ENCODE peak calls at places on chromosome 22, in ten cellular contexts. H is mesendoderm; N is K562; Z is uterus; L is endodermal cell; P is astrocyte; F is naive thymus-derived CD4-positive, alpha-beta T cell; D is body of pancreas; Y is tibial artery; Q is transverse colon. W is an unnamed sample. For H3K27me3 and H3K36me3, the result is how much of the 10 kb centered on the place peaks cover.

GRCh38 chr22:27748355-27749168 is 53.0 kb downstream of the MN1 start:
- DNase-seq in H (peak), N (no peak), Z (peak), L (peak), P (peak), F (no peak), D (peak), Y (no peak), Q (no peak), W (peak)

GRCh38 chr22:41532908-41533825 is 11.1 kb downstream of the POLR3H start:
- DNase-seq in H (peak), N (peak), Z (peak), L (peak), P (no peak), F (no peak), D (peak), Y (peak), Q (peak), W (peak)

GRCh38 chr22:46673677-46674236 is 53.6 kb downstream of the GRAMD4 start:
- DNase-seq in H (no peak), N (no peak), Z (no peak), L (no peak), P (no peak), F (no peak), D (no peak), Y (no peak), Q (no peak), W (peak)

GRCh38 chr22:43147821-43148220 is 3.5 kb upstream of the TSPO start:
- DNase-seq in H (no peak), N (no peak), Z (no peak), L (no peak), P (no peak), F (no peak), D (no peak), Y (no peak), Q (peak), W (no peak)

GRCh38 chr22:31983911-31984661 is 39.8 kb downstream of the YWHAH start:
- DNase-seq in H (no peak), N (no peak), Z (no peak), L (no peak), P (no peak), F (no peak), D (no peak), Y (no peak), Q (no peak), W (no peak)

GRCh38 chr22:39932918-39933649 is 27.1 kb upstream of the TMA7B start:
- DNase-seq in H (peak), N (peak), Z (no peak), L (peak), P (no peak), F (no peak), D (peak), Y (no peak), Q (peak), W (peak)

GRCh38 chr22:30297276-30298004 is 8.1 kb upstream of the CASTOR1 start:
- DNase-seq in H (no peak), N (no peak), Z (no peak), L (no peak), P (no peak), F (no peak), D (no peak), Y (no peak), Q (no peak), W (peak)

GRCh38 chr22:38412435-38413084 is 42.4 kb downstream of the KCNJ4 start:
- DNase-seq in H (no peak), N (peak), Z (peak), L (peak), P (no peak), F (peak), D (peak), Y (no peak), Q (no peak), W (peak)

GRCh38 chr22:23383491-23384450 is 196.3 kb downstream of the IGLL1 start:
- DNase-seq in H (peak), N (no peak), Z (no peak), L (peak), P (no peak), F (no peak), D (no peak), Y (peak), Q (no peak), W (peak)

GRCh38 chr22:46815896-46816721 is 53.7 kb downstream of the TBC1D22A start:
- DNase-seq in H (peak), N (peak), Z (peak), L (peak), P (peak), F (no peak), D (peak), Y (no peak), Q (no peak), W (peak)

GRCh38 chr22:32490279-32490678 is 15.7 kb downstream of the FBXO7 start:
- DNase-seq in H (no peak), N (no peak), Z (no peak), L (no peak), P (no peak), F (no peak), D (no peak), Y (no peak), Q (no peak), W (no peak)

GRCh38 chr22:32326647-32327046 is 31.0 kb upstream of the RFPL3 start:
- DNase-seq in H (no peak), N (no peak), Z (no peak), L (peak), P (no peak), F (no peak), D (no peak), Y (no peak), Q (no peak), W (no peak)

GRCh38 chr22:41687901-41688364 is 734 bp downstream of the SNU13 start:
- DNase-seq in H (peak), N (peak), Z (no peak), L (peak), P (peak), F (no peak), D (peak), Y (peak), Q (peak), W (peak)

GRCh38 chr22:17803871-17804270 is 29.6 kb upstream of the BID start:
- DNase-seq in H (peak), N (no peak), Z (no peak), L (no peak), P (no peak), F (no peak), D (no peak), Y (no peak), Q (no peak), W (no peak)

GRCh38 chr22:32676196-32676595 is 125.3 kb upstream of the TIMP3 start:
- DNase-seq in H (no peak), N (no peak), Z (no peak), L (no peak), P (no peak), F (no peak), D (peak), Y (no peak), Q (no peak), W (no peak)

GRCh38 chr22:22710719-22711531 is 66.5 kb downstream of the GGTLC2 start:
- DNase-seq in H (peak), N (peak), Z (peak), L (peak), P (no peak), F (peak), D (peak), Y (peak), Q (peak), W (peak)

GRCh38 chr22:38082986-38083710 is 836 bp downstream of the SLC16A8 start:
- DNase-seq in H (no peak), N (no peak), Z (no peak), L (peak), P (no peak), F (no peak), D (no peak), Y (no peak), Q (no peak), W (peak)

GRCh38 chr22:41910599-41911291 is 4.1 kb downstream of the SHISA8 start:
- DNase-seq in H (no peak), N (no peak), Z (no peak), L (peak), P (no peak), F (no peak), D (peak), Y (no peak), Q (no peak), W (peak)

GRCh38 chr22:27825174-27825573 is 23.6 kb upstream of the MN1 start:
- DNase-seq in H (peak), N (peak), Z (no peak), L (peak), P (no peak), F (no peak), D (no peak), Y (no peak), Q (no peak), W (no peak)

GRCh38 chr22:27846910-27847309 is 45.4 kb upstream of the MN1 start:
- DNase-seq in H (no peak), N (no peak), Z (no peak), L (peak), P (no peak), F (no peak), D (no peak), Y (no peak), Q (no peak), W (no peak)

GRCh38 chr22:42164901-42165300 is 34.3 kb upstream of the CYP2D6 start:
- DNase-seq in H (no peak), N (no peak), Z (no peak), L (no peak), P (no peak), F (no peak), D (no peak), Y (no peak), Q (no peak), W (peak)

GRCh38 chr22:40588726-40589125 is 47.8 kb downstream of the MRTFA start:
- DNase-seq in H (no peak), N (no peak), Z (no peak), L (no peak), P (peak), F (no peak), D (no peak), Y (no peak), Q (no peak), W (no peak)

GRCh38 chr22:23282089-23282501 is 101.8 kb downstream of the BCR start:
- DNase-seq in H (no peak), N (no peak), Z (peak), L (no peak), P (peak), F (no peak), D (peak), Y (peak), Q (peak), W (no peak)

GRCh38 chr22:39265143-39265542 is 20.4 kb upstream of the PDGFB start:
- DNase-seq in H (no peak), N (peak), Z (no peak), L (no peak), P (no peak), F (no peak), D (no peak), Y (no peak), Q (no peak), W (no peak)

GRCh38 chr22:20268350-20269012 is 363 bp upstream of the RTN4R start:
- DNase-seq in H (peak), N (peak), Z (peak), L (peak), P (no peak), F (no peak), D (peak), Y (no peak), Q (peak), W (peak)

GRCh38 chr22:20271114-20271994 is 3.2 kb upstream of the RTN4R start:
- DNase-seq in H (no peak), N (no peak), Z (no peak), L (no peak), P (no peak), F (no peak), D (no peak), Y (no peak), Q (no peak), W (no peak)

GRCh38 chr22:20264614-20265452 is 3.3 kb downstream of the RTN4R start:
- DNase-seq in H (no peak), N (no peak), Z (no peak), L (no peak), P (no peak), F (no peak), D (peak), Y (no peak), Q (no peak), W (no peak)

GRCh38 chr22:20268289-20268349 is at the start of gene RTN4R:
- DNase-seq in H (no peak), N (no peak), Z (no peak), L (no peak), P (no peak), F (no peak), D (no peak), Y (no peak), Q (no peak), W (no peak)

GRCh38 chr22:20267441-20268288 is 453 bp downstream of the RTN4R start:
- DNase-seq in H (peak), N (peak), Z (no peak), L (peak), P (no peak), F (no peak), D (peak), Y (no peak), Q (peak), W (peak)
- H3K4me3 ChIP-seq in H (peak), N (peak), Z (peak), L (peak), P (no peak), F (no peak), D (no peak), Y (peak), Q (peak), W (peak)

GRCh38 chr22:26646158-26646557 is 11.2 kb upstream of the MIAT start:
- DNase-seq in H (peak), N (no peak), Z (no peak), L (no peak), P (peak), F (no peak), D (no peak), Y (no peak), Q (no peak), W (no peak)
- H3K27me3 ChIP-seq in H (under half), N (under half), Z (under half), L (under half), P (under half), F (under half), D (under half), Y (under half), Q (under half), W (under half)

DNA sequence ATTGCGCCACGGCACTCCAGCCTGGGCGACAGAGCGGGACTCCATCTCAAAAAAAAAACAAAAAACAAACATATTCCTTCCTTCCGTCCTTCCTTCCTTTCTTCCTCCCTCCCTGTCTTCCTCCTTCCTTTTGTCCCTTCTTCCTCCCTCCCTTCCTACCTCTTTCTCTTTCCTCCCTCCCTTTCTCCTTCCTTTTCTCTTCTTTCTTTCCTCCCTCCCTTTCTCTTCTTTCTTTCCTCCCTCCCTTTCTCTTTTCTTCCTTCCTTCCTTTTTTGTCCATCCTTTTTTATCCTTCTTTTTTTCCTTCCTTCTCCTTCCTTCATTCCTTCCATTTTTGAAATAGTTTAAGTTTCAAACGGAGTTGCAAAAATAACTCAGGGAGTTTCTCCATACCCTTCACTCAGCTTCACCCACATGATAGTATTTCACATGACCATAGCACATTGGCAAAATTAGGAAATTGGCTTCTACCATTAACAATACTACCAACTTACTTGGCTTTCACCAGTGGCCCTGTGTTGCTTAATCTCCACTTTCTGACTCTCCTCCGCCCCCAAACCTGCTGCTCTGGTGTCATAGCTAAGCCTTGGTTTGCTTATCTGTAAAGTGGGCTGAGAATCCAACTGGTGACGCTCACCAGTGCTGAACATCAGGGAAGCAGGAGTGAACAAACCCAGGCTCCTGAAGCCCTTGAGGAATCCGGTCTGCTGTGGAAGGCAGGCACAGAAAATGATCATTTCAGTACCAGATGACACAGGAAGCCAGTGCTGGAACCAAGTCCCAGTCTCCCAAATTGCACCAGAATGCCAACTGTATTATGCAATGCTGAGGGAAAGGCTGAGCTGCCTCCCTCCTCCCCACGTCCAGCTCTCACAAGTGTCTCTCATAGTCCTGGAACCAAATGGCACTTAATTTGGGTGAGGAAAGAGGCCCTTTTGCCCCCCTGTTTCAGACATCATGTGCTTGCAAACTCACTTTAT is 17.2 kb upstream of the CRYBB3 start:
- DNase-seq in H (no peak), N (no peak), Z (no peak), L (no peak), P (no peak), F (no peak), D (no peak), Y (peak), Q (no peak), W (no peak)
- H3K36me3 ChIP-seq in H (under half), N (under half), Z (under half), L (under half), P (under half), F (under half), D (under half), Y (half or more), Q (under half), W (under half)

GRCh38 chr22:45499746-45500145 is 2.9 kb upstream of the FBLN1 start:
- DNase-seq in H (peak), N (no peak), Z (peak), L (peak), P (no peak), F (no peak), D (no peak), Y (peak), Q (peak), W (no peak)

GRCh38 chr22:45503816-45504702 is 1.4 kb downstream of the FBLN1 start:
- DNase-seq in H (peak), N (no peak), Z (no peak), L (peak), P (peak), F (no peak), D (no peak), Y (no peak), Q (no peak), W (peak)

GRCh38 chr22:45504703-45505341 is 2.1 kb downstream of the FBLN1 start:
- DNase-seq in H (peak), N (no peak), Z (no peak), L (peak), P (no peak), F (no peak), D (peak), Y (peak), Q (no peak), W (peak)

GRCh38 chr22:45503071-45503815 is 560 bp downstream of the FBLN1 start:
- DNase-seq in H (peak), N (no peak), Z (no peak), L (peak), P (no peak), F (no peak), D (no peak), Y (no peak), Q (no peak), W (peak)

DNA sequence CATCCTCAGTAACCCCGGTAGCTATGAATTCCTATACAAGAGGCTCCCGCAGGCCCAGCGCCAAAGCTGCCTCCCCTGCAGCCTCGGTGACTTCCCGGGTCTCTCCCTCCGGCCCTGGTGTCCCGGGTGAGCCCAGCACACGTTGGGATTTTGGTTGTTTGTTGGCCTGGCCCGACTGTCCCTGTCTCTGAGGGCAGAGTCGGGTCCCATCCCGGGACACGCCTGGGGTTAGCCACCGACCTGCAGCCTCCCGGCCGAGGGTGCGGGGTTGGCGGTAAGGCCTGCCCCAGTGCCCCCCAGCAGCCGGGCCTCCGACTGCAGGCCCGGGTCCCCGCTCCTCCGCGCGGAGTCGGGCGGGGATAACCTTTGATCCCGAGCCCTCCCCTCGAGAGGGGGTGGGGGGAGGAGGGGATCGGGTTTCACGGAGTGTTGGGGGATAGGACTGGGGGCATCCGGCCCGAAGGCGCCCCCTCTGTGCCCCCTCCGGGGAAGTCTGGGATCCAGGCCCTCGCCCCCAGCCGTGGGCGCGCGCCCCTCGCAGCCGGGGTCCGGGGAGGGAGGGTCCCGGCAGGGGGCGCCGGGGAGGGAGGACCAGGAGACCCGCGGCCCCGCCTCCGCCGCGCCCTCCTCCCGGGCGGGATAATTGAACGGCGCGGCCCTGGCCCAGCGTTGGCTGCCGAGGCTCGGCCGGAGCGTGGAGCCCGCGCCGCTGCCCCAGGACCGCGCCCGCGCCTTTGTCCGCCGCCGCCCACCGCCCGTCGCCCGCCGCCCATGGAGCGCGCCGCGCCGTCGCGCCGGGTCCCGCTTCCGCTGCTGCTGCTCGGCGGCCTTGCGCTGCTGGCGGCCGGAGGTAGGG is at the start of gene FBLN1:
- DNase-seq in H (peak), N (peak), Z (peak), L (peak), P (no peak), F (no peak), D (peak), Y (no peak), Q (no peak), W (peak)
- H3K4me3 ChIP-seq in H (peak), N (no peak), Z (peak), L (peak), P (peak), F (no peak), D (no peak), Y (peak), Q (peak), W (peak)

GRCh38 chr22:19115628-19116027 is 6.6 kb downstream of the DGCR2 start:
- DNase-seq in H (no peak), N (no peak), Z (no peak), L (no peak), P (no peak), F (no peak), D (no peak), Y (no peak), Q (no peak), W (peak)
- H3K27me3 ChIP-seq in H (under half), N (under half), Z (under half), L (under half), P (under half), F (under half), D (under half), Y (under half), Q (under half), W (under half)

GRCh38 chr22:50416996-50417395 is 57.8 kb downstream of the SBF1 start:
- DNase-seq in H (no peak), N (no peak), Z (no peak), L (no peak), P (no peak), F (no peak), D (no peak), Y (no peak), Q (no peak), W (no peak)

GRCh38 chr22:50420015-50420414 is 54.8 kb downstream of the SBF1 start:
- DNase-seq in H (no peak), N (no peak), Z (no peak), L (no peak), P (no peak), F (no peak), D (no peak), Y (no peak), Q (no peak), W (no peak)

GRCh38 chr22:50417544-50417943 is 57.3 kb downstream of the SBF1 start:
- DNase-seq in H (no peak), N (no peak), Z (no peak), L (no peak), P (peak), F (no peak), D (no peak), Y (no peak), Q (no peak), W (no peak)

GRCh38 chr22:50419116-50419515 is 55.7 kb downstream of the SBF1 start:
- DNase-seq in H (no peak), N (no peak), Z (no peak), L (no peak), P (no peak), F (no peak), D (no peak), Y (no peak), Q (no peak), W (no peak)

GRCh38 chr22:50418624-50419023 is 56.2 kb downstream of the SBF1 start:
- DNase-seq in H (no peak), N (no peak), Z (no peak), L (no peak), P (no peak), F (no peak), D (no peak), Y (no peak), Q (no peak), W (no peak)
- H3K36me3 ChIP-seq in H (under half), N (half or more), Z (under half), L (half or more), P (under half), F (under half), D (under half), Y (half or more), Q (under half), W (under half)

GRCh38 chr22:36329217-36330078 is 58.3 kb downstream of the MYH9 start:
- DNase-seq in H (peak), N (peak), Z (peak), L (peak), P (peak), F (peak), D (peak), Y (peak), Q (peak), W (peak)
- H3K4me3 ChIP-seq in H (no peak), N (no peak), Z (no peak), L (peak), P (no peak), F (peak), D (no peak), Y (peak), Q (no peak), W (no peak)

W was measured in H7.